ENCODE peak calls at places on chromosomes 11 and 22, in seven cellular contexts. One of them, this sample, is unnamed. For H3K36me3 and H3K4me1, the result is how much of the 10 kb centered on the place peaks cover.

GRCh38 chr11:34609850-34610249 is 11.0 kb upstream of the EHF start:
- DNase-seq in adrenal gland: peak
- DNase-seq in tibial nerve: no peak
- DNase-seq in GM23248: no peak
- DNase-seq in left ventricle myocardium inferior: no peak
- DNase-seq in breast epithelium: no peak
- DNase-seq in tibial artery: no peak
- DNase-seq in this sample: no peak

GRCh38 chr22:45291931-45292290 is 7.2 kb downstream of the UPK3A start:
- DNase-seq in adrenal gland: no peak
- DNase-seq in tibial nerve: no peak
- DNase-seq in tibial artery: no peak
- DNase-seq in breast epithelium: no peak
- DNase-seq in GM23248: no peak
- DNase-seq in left ventricle myocardium inferior: no peak
- DNase-seq in this sample: no peak

GRCh38 chr11:89433278-89433677 is 57.9 kb downstream of the NOX4 start:
- DNase-seq in left ventricle myocardium inferior: no peak
- DNase-seq in GM23248: no peak
- DNase-seq in adrenal gland: no peak
- DNase-seq in breast epithelium: no peak
- DNase-seq in tibial artery: no peak
- DNase-seq in tibial nerve: no peak
- DNase-seq in this sample: no peak

GRCh38 chr11:106369224-106369623 is 291.8 kb downstream of the AASDHPPT start:
- DNase-seq in tibial artery: no peak
- DNase-seq in left ventricle myocardium inferior: no peak
- DNase-seq in adrenal gland: no peak
- DNase-seq in tibial nerve: no peak
- DNase-seq in GM23248: peak
- DNase-seq in breast epithelium: no peak
- DNase-seq in this sample: no peak

GRCh38 chr11:128336203-128336602 is 251.2 kb downstream of the ETS1 start:
- DNase-seq in adrenal gland: peak
- DNase-seq in breast epithelium: no peak
- DNase-seq in tibial artery: peak
- DNase-seq in GM23248: peak
- DNase-seq in left ventricle myocardium inferior: peak
- DNase-seq in tibial nerve: peak
- DNase-seq in this sample: peak

GRCh38 chr11:66546966-66547661 is 411 bp downstream of the ACTN3 start:
- DNase-seq in breast epithelium: no peak
- DNase-seq in left ventricle myocardium inferior: no peak
- DNase-seq in GM23248: no peak
- DNase-seq in adrenal gland: no peak
- DNase-seq in tibial nerve: no peak
- DNase-seq in tibial artery: no peak
- DNase-seq in this sample: no peak

GRCh38 chr11:33779849-33780528 is 5.7 kb upstream of the FBXO3 start:
- DNase-seq in breast epithelium: no peak
- DNase-seq in left ventricle myocardium inferior: no peak
- DNase-seq in GM23248: peak
- DNase-seq in tibial nerve: no peak
- DNase-seq in adrenal gland: no peak
- DNase-seq in tibial artery: no peak
- DNase-seq in this sample: no peak

GRCh38 chr11:1306186-1307162 is 3.0 kb downstream of the TOLLIP start:
- DNase-seq in adrenal gland: no peak
- DNase-seq in tibial nerve: no peak
- DNase-seq in breast epithelium: no peak
- DNase-seq in left ventricle myocardium inferior: no peak
- DNase-seq in GM23248: no peak
- DNase-seq in tibial artery: no peak
- DNase-seq in this sample: no peak

GRCh38 chr22:42820075-42820763 is 36.9 kb downstream of the ARFGAP3 start:
- DNase-seq in GM23248: peak
- DNase-seq in tibial artery: no peak
- DNase-seq in tibial nerve: no peak
- DNase-seq in left ventricle myocardium inferior: no peak
- DNase-seq in adrenal gland: no peak
- DNase-seq in breast epithelium: no peak
- DNase-seq in this sample: no peak

GRCh38 chr11:48122656-48123055 is 94.0 kb upstream of the OR4B1 start:
- DNase-seq in left ventricle myocardium inferior: no peak
- DNase-seq in GM23248: no peak
- DNase-seq in tibial artery: no peak
- DNase-seq in adrenal gland: no peak
- DNase-seq in breast epithelium: no peak
- DNase-seq in tibial nerve: no peak
- DNase-seq in this sample: no peak

GRCh38 chr11:92576315-92576714 is 351.7 kb downstream of the FAT3 start:
- DNase-seq in GM23248: no peak
- DNase-seq in breast epithelium: no peak
- DNase-seq in tibial nerve: no peak
- DNase-seq in left ventricle myocardium inferior: no peak
- DNase-seq in tibial artery: no peak
- DNase-seq in adrenal gland: no peak
- DNase-seq in this sample: no peak

GRCh38 chr11:133841279-133842043 is 3.9 kb downstream of the SPATA19 start:
- DNase-seq in breast epithelium: no peak
- DNase-seq in left ventricle myocardium inferior: no peak
- DNase-seq in GM23248: no peak
- DNase-seq in tibial artery: no peak
- DNase-seq in adrenal gland: no peak
- DNase-seq in tibial nerve: no peak
- DNase-seq in this sample: no peak

GRCh38 chr11:36231300-36231699 is 57.9 kb downstream of the COMMD9 start:
- DNase-seq in GM23248: peak
- DNase-seq in left ventricle myocardium inferior: no peak
- DNase-seq in breast epithelium: no peak
- DNase-seq in tibial artery: no peak
- DNase-seq in tibial nerve: no peak
- DNase-seq in adrenal gland: no peak
- DNase-seq in this sample: no peak

GRCh38 chr11:65491614-65492386 is 7.0 kb upstream of the MALAT1 start:
- DNase-seq in breast epithelium: peak
- DNase-seq in tibial nerve: peak
- DNase-seq in left ventricle myocardium inferior: peak
- DNase-seq in GM23248: peak
- DNase-seq in adrenal gland: peak
- DNase-seq in tibial artery: peak
- DNase-seq in this sample: peak

GRCh38 chr11:69828276-69828970 is 9.2 kb upstream of the FGF3 start:
- DNase-seq in breast epithelium: no peak
- DNase-seq in adrenal gland: no peak
- DNase-seq in GM23248: no peak
- DNase-seq in tibial nerve: no peak
- DNase-seq in tibial artery: no peak
- DNase-seq in left ventricle myocardium inferior: no peak
- DNase-seq in this sample: peak

GRCh38 chr11:120384476-120384875 is 48.3 kb downstream of the ARHGEF12 start:
- DNase-seq in tibial nerve: no peak
- DNase-seq in breast epithelium: no peak
- DNase-seq in left ventricle myocardium inferior: no peak
- DNase-seq in tibial artery: no peak
- DNase-seq in GM23248: no peak
- DNase-seq in adrenal gland: no peak
- DNase-seq in this sample: no peak

GRCh38 chr11:77126861-77127673 is 979 bp upstream of the MYO7A start:
- DNase-seq in adrenal gland: peak
- DNase-seq in breast epithelium: no peak
- DNase-seq in tibial artery: no peak
- DNase-seq in GM23248: peak
- DNase-seq in left ventricle myocardium inferior: peak
- DNase-seq in tibial nerve: peak
- DNase-seq in this sample: peak

GRCh38 chr11:92751594-92751993 is 217.9 kb upstream of the MTNR1B start:
- DNase-seq in tibial artery: no peak
- DNase-seq in GM23248: no peak
- DNase-seq in adrenal gland: no peak
- DNase-seq in tibial nerve: no peak
- DNase-seq in left ventricle myocardium inferior: no peak
- DNase-seq in breast epithelium: no peak
- DNase-seq in this sample: no peak

GRCh38 chr11:93198221-93198650 is 445 bp upstream of the SLC36A4 start:
- DNase-seq in GM23248: peak
- DNase-seq in tibial artery: no peak
- DNase-seq in tibial nerve: no peak
- DNase-seq in adrenal gland: no peak
- DNase-seq in left ventricle myocardium inferior: no peak
- DNase-seq in breast epithelium: no peak
- DNase-seq in this sample: no peak

GRCh38 chr22:19292262-19293230 is 1.0 kb upstream of the CLTCL1 start:
- DNase-seq in breast epithelium: peak
- DNase-seq in adrenal gland: peak
- DNase-seq in tibial nerve: no peak
- DNase-seq in tibial artery: peak
- DNase-seq in GM23248: no peak
- DNase-seq in left ventricle myocardium inferior: peak
- DNase-seq in this sample: peak

DNA sequence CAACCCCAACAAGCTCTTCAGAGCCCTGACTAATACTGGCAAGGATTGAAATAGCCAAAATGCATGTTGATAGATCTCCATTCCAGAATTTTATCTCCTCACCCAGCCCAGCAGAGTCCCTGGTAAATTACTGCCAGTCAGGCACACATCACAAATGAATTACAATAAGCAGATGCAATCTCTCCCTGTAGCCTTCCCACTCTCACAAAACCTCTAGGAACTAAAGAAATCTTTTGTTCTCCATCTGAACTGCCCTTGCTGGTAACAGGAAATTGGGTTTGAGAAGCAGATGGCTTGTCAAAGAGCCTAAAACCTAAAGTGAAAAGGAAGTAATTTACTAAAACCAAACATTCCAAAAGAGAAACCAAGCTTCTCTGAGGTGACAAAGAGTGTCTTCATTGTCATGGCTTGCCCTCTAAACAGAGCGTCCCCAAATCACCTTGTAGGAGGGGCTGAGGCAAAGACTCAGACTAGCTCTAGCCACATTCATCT is 59.5 kb downstream of the FAM168A start:
- DNase-seq in GM23248: peak
- DNase-seq in breast epithelium: no peak
- DNase-seq in adrenal gland: no peak
- DNase-seq in tibial artery: no peak
- DNase-seq in tibial nerve: no peak
- DNase-seq in left ventricle myocardium inferior: no peak
- DNase-seq in this sample: no peak
- H3K27ac ChIP-seq in GM23248: peak
- H3K27ac ChIP-seq in breast epithelium: peak
- H3K27ac ChIP-seq in adrenal gland: no peak
- H3K27ac ChIP-seq in tibial artery: no peak
- H3K27ac ChIP-seq in tibial nerve: no peak
- H3K27ac ChIP-seq in left ventricle myocardium inferior: no peak
- H3K27ac ChIP-seq in this sample: no peak

GRCh38 chr11:63993983-63994382 is 7.7 kb downstream of the OTUB1 start:
- DNase-seq in adrenal gland: no peak
- DNase-seq in tibial artery: no peak
- DNase-seq in tibial nerve: no peak
- DNase-seq in GM23248: no peak
- DNase-seq in left ventricle myocardium inferior: no peak
- DNase-seq in breast epithelium: no peak
- DNase-seq in this sample: no peak
- H3K36me3 ChIP-seq in adrenal gland: under half
- H3K36me3 ChIP-seq in tibial artery: half or more
- H3K36me3 ChIP-seq in tibial nerve: under half
- H3K36me3 ChIP-seq in GM23248: under half
- H3K36me3 ChIP-seq in left ventricle myocardium inferior: half or more
- H3K36me3 ChIP-seq in breast epithelium: under half
- H3K36me3 ChIP-seq in this sample: under half

GRCh38 chr11:62535802-62536201 is 10.8 kb downstream of the AHNAK start:
- DNase-seq in breast epithelium: no peak
- DNase-seq in tibial nerve: no peak
- DNase-seq in tibial artery: no peak
- DNase-seq in GM23248: peak
- DNase-seq in left ventricle myocardium inferior: no peak
- DNase-seq in adrenal gland: no peak
- DNase-seq in this sample: no peak

GRCh38 chr11:62536301-62536957 is 10.2 kb downstream of the AHNAK start:
- DNase-seq in tibial artery: no peak
- DNase-seq in GM23248: peak
- DNase-seq in breast epithelium: no peak
- DNase-seq in adrenal gland: no peak
- DNase-seq in tibial nerve: no peak
- DNase-seq in left ventricle myocardium inferior: no peak
- DNase-seq in this sample: no peak

GRCh38 chr11:62540804-62541671 is 5.6 kb downstream of the AHNAK start:
- DNase-seq in adrenal gland: no peak
- DNase-seq in GM23248: peak
- DNase-seq in tibial nerve: no peak
- DNase-seq in left ventricle myocardium inferior: peak
- DNase-seq in breast epithelium: no peak
- DNase-seq in tibial artery: peak
- DNase-seq in this sample: peak

GRCh38 chr11:62539238-62539925 is 7.2 kb downstream of the AHNAK start:
- DNase-seq in adrenal gland: peak
- DNase-seq in left ventricle myocardium inferior: peak
- DNase-seq in tibial nerve: no peak
- DNase-seq in breast epithelium: no peak
- DNase-seq in GM23248: peak
- DNase-seq in tibial artery: peak
- DNase-seq in this sample: peak

DNA sequence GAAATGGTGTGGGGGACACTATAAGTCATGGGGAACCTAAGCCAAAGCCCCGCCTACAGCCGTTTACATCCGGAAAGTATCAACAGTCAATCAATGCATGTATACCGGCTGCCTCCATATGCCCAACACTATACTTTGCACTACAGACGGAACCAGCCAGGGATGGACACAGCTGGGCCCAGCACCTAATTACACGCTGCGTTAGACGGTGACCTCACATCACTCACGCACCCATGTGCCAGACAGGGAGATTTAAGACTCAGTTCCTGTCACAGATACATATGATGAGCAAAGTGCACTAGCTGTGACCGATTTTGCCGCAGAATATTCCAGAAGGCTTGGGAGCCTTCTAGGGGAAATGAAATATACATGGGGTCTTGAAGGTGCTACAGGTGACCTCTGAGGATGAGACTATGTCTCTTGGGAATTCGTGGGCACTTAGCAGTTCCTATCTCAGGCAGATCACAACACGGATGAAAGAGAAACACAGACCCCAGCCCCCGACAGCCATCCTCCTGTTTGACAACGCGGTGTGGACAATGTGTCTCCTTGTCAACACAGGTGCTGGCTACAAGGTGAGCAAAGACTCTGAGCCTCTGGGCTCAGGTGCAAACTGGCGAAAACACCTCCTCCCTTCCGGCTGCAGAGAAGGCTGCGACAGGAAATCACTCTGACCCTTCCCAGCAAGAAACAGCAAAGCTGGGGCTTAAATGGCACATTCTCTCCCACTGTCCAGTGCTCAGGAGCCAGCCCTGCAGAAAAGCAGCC is 8.0 kb downstream of the AHNAK start:
- DNase-seq in GM23248: peak
- DNase-seq in breast epithelium: no peak
- DNase-seq in tibial nerve: no peak
- DNase-seq in tibial artery: no peak
- DNase-seq in left ventricle myocardium inferior: no peak
- DNase-seq in adrenal gland: no peak
- DNase-seq in this sample: no peak
- H3K4me1 ChIP-seq in GM23248: half or more
- H3K4me1 ChIP-seq in breast epithelium: under half
- H3K4me1 ChIP-seq in tibial nerve: under half
- H3K4me1 ChIP-seq in tibial artery: half or more
- H3K4me1 ChIP-seq in left ventricle myocardium inferior: half or more
- H3K4me1 ChIP-seq in adrenal gland: under half
- H3K4me1 ChIP-seq in this sample: half or more

GRCh38 chr22:46388647-46389046 is 53.1 kb downstream of the TRMU start:
- DNase-seq in left ventricle myocardium inferior: no peak
- DNase-seq in tibial nerve: no peak
- DNase-seq in GM23248: no peak
- DNase-seq in adrenal gland: no peak
- DNase-seq in breast epithelium: no peak
- DNase-seq in tibial artery: no peak
- DNase-seq in this sample: no peak
- H3K27ac ChIP-seq in left ventricle myocardium inferior: no peak
- H3K27ac ChIP-seq in tibial nerve: no peak
- H3K27ac ChIP-seq in GM23248: no peak
- H3K27ac ChIP-seq in adrenal gland: no peak
- H3K27ac ChIP-seq in breast epithelium: no peak
- H3K27ac ChIP-seq in tibial artery: no peak
- H3K27ac ChIP-seq in this sample: no peak

This sample was measured in psoas muscle.